ENCODE peak calls at places on chromosomes 6 and 20, in ten cellular contexts. P, R, Z, F, G, K, W, O, S and H are unnamed samples.

GRCh38 chr20:11047559-11047958 is 373.8 kb upstream of the JAG1 start:
- DNase-seq in P (peak; percentile 65), R (no peak), Z (no peak), F (no peak), G (no peak), K (no peak), W (no peak), O (no peak), S (no peak), H (peak; percentile 39)

GRCh38 chr6:152356659-152357058 is 280.5 kb downstream of the SYNE1 start:
- DNase-seq in P (no peak), R (peak; percentile 27), Z (no peak), F (peak; percentile 53), G (no peak), K (no peak), W (no peak), O (no peak), S (peak; percentile 73), H (no peak)

GRCh38 chr6:99603421-99604160 is 3.0 kb upstream of the PRDM13 start:
- DNase-seq in P (no peak), R (no peak), Z (no peak), F (peak; percentile 94), G (no peak), K (no peak), W (peak; percentile 88), O (no peak), S (no peak), H (no peak)

GRCh38 chr6:55868910-55869479 is 6.4 kb downstream of the BMP5 start:
- DNase-seq in P (peak; percentile 80), R (no peak), Z (no peak), F (no peak), G (no peak), K (no peak), W (no peak), O (no peak), S (no peak), H (peak; percentile 91)

GRCh38 chr6:131976545-131977061 is 25.4 kb upstream of the CCN2 start:
- DNase-seq in P (no peak), R (no peak), Z (no peak), F (no peak), G (no peak), K (no peak), W (no peak), O (no peak), S (peak; percentile 78), H (no peak)

GRCh38 chr6:31737315-31738047 is 1.2 kb upstream of the CLIC1 start:
- DNase-seq in P (no peak), R (no peak), Z (no peak), F (peak; percentile 87), G (no peak), K (no peak), W (no peak), O (peak; percentile 25), S (peak; percentile 55), H (no peak)

GRCh38 chr6:551405-551804 is 105.5 kb downstream of the HUS1B start:
- DNase-seq in P (no peak), R (no peak), Z (no peak), F (peak; percentile 70), G (no peak), K (no peak), W (no peak), O (no peak), S (peak; percentile 17), H (no peak)

GRCh38 chr6:96899019-96899418 is 1.3 kb upstream of the NDUFAF4 start:
- DNase-seq in P (peak; percentile 59), R (peak; percentile 47), Z (peak; percentile 28), F (peak; percentile 40), G (peak; percentile 42), K (no peak), W (no peak), O (peak; percentile 25), S (peak; percentile 57), H (no peak)

GRCh38 chr20:3430376-3431069 is 23.1 kb upstream of the DNAAF9 start:
- DNase-seq in P (no peak), R (no peak), Z (no peak), F (no peak), G (no peak), K (no peak), W (no peak), O (peak; percentile 33), S (no peak), H (no peak)

GRCh38 chr20:55888655-55889054 is 116.7 kb downstream of the CBLN4 start:
- DNase-seq in P (no peak), R (no peak), Z (no peak), F (no peak), G (no peak), K (no peak), W (no peak), O (no peak), S (no peak), H (no peak)

GRCh38 chr20:1631309-1632227 is 11.8 kb upstream of the SIRPB1 start:
- DNase-seq in P (peak; percentile 84), R (no peak), Z (no peak), F (no peak), G (no peak), K (no peak), W (no peak), O (no peak), S (peak; percentile 32), H (no peak)

GRCh38 chr6:63640062-63640461 is 4.5 kb downstream of the PHF3 start:
- DNase-seq in P (no peak), R (no peak), Z (no peak), F (no peak), G (no peak), K (no peak), W (no peak), O (no peak), S (peak; percentile 39), H (no peak)

GRCh38 chr20:37095609-37096414 is at the start of gene RBL1:
- DNase-seq in P (peak; percentile 60), R (peak; percentile 89), Z (peak; percentile 69), F (peak; percentile 94), G (peak; percentile 87), K (peak; percentile 81), W (peak; percentile 95), O (peak; percentile 81), S (peak; percentile 84), H (no peak)

GRCh38 chr6:23348185-23348584 is 777.8 kb upstream of the NRSN1 start:
- DNase-seq in P (no peak), R (no peak), Z (no peak), F (no peak), G (no peak), K (no peak), W (no peak), O (no peak), S (no peak), H (no peak)

GRCh38 chr20:39829255-39829654 is 859.8 kb downstream of the MAFB start:
- DNase-seq in P (no peak), R (peak; percentile 23), Z (no peak), F (peak; percentile 60), G (no peak), K (no peak), W (no peak), O (no peak), S (peak; percentile 48), H (no peak)

GRCh38 chr6:82419088-82419720 is 55.6 kb downstream of the TPBG start:
- DNase-seq in P (no peak), R (peak; percentile 52), Z (no peak), F (no peak), G (no peak), K (no peak), W (no peak), O (no peak), S (no peak), H (no peak)
- H3K4me3 ChIP-seq in P (no peak overlapping the region), R (no peak overlapping the region), Z (no peak overlapping the region), F (no peak overlapping the region), G (no peak overlapping the region), K (no peak overlapping the region), W (no peak overlapping the region), O (no peak overlapping the region), S (no peak overlapping the region), H (no peak overlapping the region)

GRCh38 chr20:34473262-34473883 is 42.8 kb upstream of the DYNLRB1 start:
- DNase-seq in P (no peak), R (peak; percentile 41), Z (no peak), F (peak; percentile 68), G (no peak), K (no peak), W (no peak), O (peak; percentile 15), S (peak; percentile 58), H (no peak)
- TF ChIP-seq CTCF in P (peak; percentile 35), R (peak; percentile 54), Z (no peak), F (peak; percentile 56), G (peak; percentile 66), K (no peak), W (no peak), O (no peak), S (peak; percentile 28), H (peak; percentile 52)

GRCh38 chr6:16080204-16080603 is 48.7 kb upstream of the MYLIP start:
- DNase-seq in P (no peak), R (no peak), Z (no peak), F (no peak), G (no peak), K (no peak), W (no peak), O (no peak), S (no peak), H (no peak)

GRCh38 chr6:16081337-16081736 is 47.5 kb upstream of the MYLIP start:
- DNase-seq in P (no peak), R (no peak), Z (no peak), F (no peak), G (no peak), K (no peak), W (no peak), O (no peak), S (no peak), H (no peak)

GRCh38 chr6:16079354-16079753 is 49.5 kb upstream of the MYLIP start:
- DNase-seq in P (no peak), R (no peak), Z (no peak), F (no peak), G (no peak), K (no peak), W (no peak), O (no peak), S (no peak), H (no peak)

GRCh38 chr6:16082367-16082766 is 46.5 kb upstream of the MYLIP start:
- DNase-seq in P (no peak), R (no peak), Z (no peak), F (no peak), G (no peak), K (no peak), W (no peak), O (no peak), S (peak; percentile 9), H (no peak)

DNA sequence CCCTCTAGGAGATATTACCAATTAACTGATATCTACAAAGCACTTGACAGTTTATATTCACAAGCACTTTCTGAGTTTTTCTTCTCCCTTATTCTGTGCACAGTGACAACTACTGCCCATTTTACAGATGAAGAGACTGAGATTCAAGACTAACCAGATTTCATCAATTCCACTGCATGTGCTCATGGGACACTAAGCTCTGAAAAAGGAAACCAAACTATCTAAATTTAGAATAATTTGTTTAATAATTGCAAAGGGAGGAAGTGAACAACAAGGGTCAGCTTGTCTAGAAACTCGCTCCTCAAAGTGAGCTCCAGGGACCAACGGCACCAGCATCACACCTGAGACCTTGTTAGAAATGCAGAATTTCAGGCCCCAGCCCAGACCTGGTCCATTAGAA is 50.8 kb upstream of the MYLIP start:
- DNase-seq in P (no peak), R (peak; percentile 65), Z (no peak), F (no peak), G (no peak), K (no peak), W (no peak), O (no peak), S (no peak), H (no peak)
- H3K27me3 ChIP-seq in P (peaks cover 99% of the 10 kb centered on the region), R (no peaks in the 10 kb centered on the region), Z (no peaks in the 10 kb centered on the region), F (no peaks in the 10 kb centered on the region), G (no peaks in the 10 kb centered on the region), K (no peaks in the 10 kb centered on the region), W (no peaks in the 10 kb centered on the region), O (no peaks in the 10 kb centered on the region), S (no peaks in the 10 kb centered on the region), H (no peaks in the 10 kb centered on the region)

GRCh38 chr6:78605909-78606446 is 261.4 kb upstream of the IRAK1BP1 start:
- DNase-seq in P (no peak), R (no peak), Z (no peak), F (no peak), G (no peak), K (no peak), W (no peak), O (no peak), S (peak; percentile 76), H (no peak)
- H3K4me3 ChIP-seq in P (no peak overlapping the region), R (no peak overlapping the region), Z (no peak overlapping the region), F (no peak overlapping the region), G (no peak overlapping the region), K (no peak overlapping the region), W (no peak overlapping the region), O (no peak overlapping the region), S (no peak overlapping the region), H (no peak overlapping the region)